ENCODE peak calls at places on chromosomes 5 and 9, in nine cellular contexts. W is neural progenitor cell, J is hepatocyte, R is HCT116, C is OCI-LY7, Q is GM23338, F is MM.1S, N is PC-3, I is SK-N-SH. D is an unnamed sample. For H3K79me2, the result is how much of the 10 kb centered on the place peaks cover.

GRCh38 chr5:142025637-142026036 is 12.8 kb upstream of the GNPDA1 start:
- DNase-seq in W (no peak), J (no peak), R (no peak), C (no peak), Q (no peak), F (no peak), N (no peak), I (no peak), D (no peak)

GRCh38 chr9:106613250-106613737 is 249.7 kb upstream of the ZNF462 start:
- DNase-seq in W (no peak), J (peak), R (no peak), C (no peak), Q (no peak), F (no peak), N (no peak), I (no peak), D (no peak)

GRCh38 chr9:118954822-118955221 is 414.4 kb downstream of the BRINP1 start:
- DNase-seq in W (no peak), J (no peak), R (no peak), C (no peak), Q (no peak), F (no peak), N (no peak), I (peak), D (no peak)

GRCh38 chr5:7753596-7753995 is 97.3 kb downstream of the CFAP90 start:
- DNase-seq in W (no peak), J (no peak), R (no peak), C (no peak), Q (no peak), F (no peak), N (no peak), I (no peak), D (no peak)

GRCh38 chr5:76025790-76026189 is 57.4 kb upstream of the SV2C start:
- DNase-seq in W (no peak), J (no peak), R (no peak), C (no peak), Q (no peak), F (no peak), N (no peak), I (no peak), D (no peak)

GRCh38 chr9:131050831-131051230 is 41.9 kb downstream of the LAMC3 start:
- DNase-seq in W (no peak), J (no peak), R (no peak), C (no peak), Q (no peak), F (no peak), N (no peak), I (no peak), D (no peak)

GRCh38 chr5:9789818-9790217 is 159.7 kb upstream of the TAS2R1 start:
- DNase-seq in W (no peak), J (no peak), R (no peak), C (no peak), Q (no peak), F (no peak), N (no peak), I (no peak), D (no peak)

GRCh38 chr9:18149457-18150011 is 324.4 kb upstream of the ADAMTSL1 start:
- DNase-seq in W (no peak), J (no peak), R (no peak), C (no peak), Q (no peak), F (no peak), N (peak), I (no peak), D (peak)

GRCh38 chr5:74094779-74095108 is 468.7 kb downstream of the ARHGEF28 start:
- DNase-seq in W (no peak), J (no peak), R (no peak), C (no peak), Q (no peak), F (no peak), N (no peak), I (no peak), D (no peak)

GRCh38 chr5:138352722-138353549 is 451 bp downstream of the KDM3B start:
- DNase-seq in W (peak), J (peak), R (no peak), C (peak), Q (peak), F (peak), N (peak), I (peak), D (peak)

GRCh38 chr9:114172981-114173833 is 17.9 kb downstream of the COL27A1 start:
- DNase-seq in W (no peak), J (peak), R (no peak), C (no peak), Q (no peak), F (no peak), N (no peak), I (no peak), D (no peak)

GRCh38 chr5:50794812-50795211 is 128.4 kb downstream of the PARP8 start:
- DNase-seq in W (no peak), J (peak), R (no peak), C (no peak), Q (no peak), F (no peak), N (no peak), I (no peak), D (no peak)

GRCh38 chr5:93717162-93717561 is 24.2 kb downstream of the POU5F2 start:
- DNase-seq in W (no peak), J (peak), R (no peak), C (no peak), Q (no peak), F (no peak), N (no peak), I (no peak), D (peak)

GRCh38 chr5:34587355-34588241 is 68.5 kb upstream of the RAI14 start:
- DNase-seq in W (peak), J (no peak), R (no peak), C (no peak), Q (no peak), F (no peak), N (peak), I (no peak), D (peak)

GRCh38 chr5:367358-368130 is 46.0 kb downstream of the AHRR start:
- DNase-seq in W (no peak), J (no peak), R (no peak), C (no peak), Q (no peak), F (no peak), N (no peak), I (no peak), D (no peak)

GRCh38 chr9:100848731-100849130 is 179.8 kb upstream of the PLPPR1 start:
- DNase-seq in W (no peak), J (no peak), R (no peak), C (no peak), Q (no peak), F (no peak), N (no peak), I (no peak), D (no peak)

GRCh38 chr5:115551415-115551814 is 6.8 kb upstream of the FEM1C start:
- DNase-seq in W (no peak), J (peak), R (no peak), C (no peak), Q (no peak), F (no peak), N (peak), I (no peak), D (peak)

GRCh38 chr5:35317586-35317985 is 87.3 kb upstream of the PRLR start:
- DNase-seq in W (peak), J (no peak), R (no peak), C (no peak), Q (no peak), F (no peak), N (no peak), I (no peak), D (no peak)

GRCh38 chr5:140207250-140207954 is 32.4 kb downstream of the CYSTM1 start:
- DNase-seq in W (no peak), J (no peak), R (no peak), C (no peak), Q (no peak), F (peak), N (no peak), I (no peak), D (no peak)

GRCh38 chr5:91487420-91487819 is 104.3 kb upstream of the ARRDC3 start:
- DNase-seq in W (peak), J (no peak), R (no peak), C (no peak), Q (no peak), F (no peak), N (no peak), I (no peak), D (no peak)

GRCh38 chr5:102858808-102859207 is 103.7 kb downstream of the PAM start:
- DNase-seq in W (no peak), J (no peak), R (no peak), C (no peak), Q (no peak), F (no peak), N (peak), I (no peak), D (peak)

DNA sequence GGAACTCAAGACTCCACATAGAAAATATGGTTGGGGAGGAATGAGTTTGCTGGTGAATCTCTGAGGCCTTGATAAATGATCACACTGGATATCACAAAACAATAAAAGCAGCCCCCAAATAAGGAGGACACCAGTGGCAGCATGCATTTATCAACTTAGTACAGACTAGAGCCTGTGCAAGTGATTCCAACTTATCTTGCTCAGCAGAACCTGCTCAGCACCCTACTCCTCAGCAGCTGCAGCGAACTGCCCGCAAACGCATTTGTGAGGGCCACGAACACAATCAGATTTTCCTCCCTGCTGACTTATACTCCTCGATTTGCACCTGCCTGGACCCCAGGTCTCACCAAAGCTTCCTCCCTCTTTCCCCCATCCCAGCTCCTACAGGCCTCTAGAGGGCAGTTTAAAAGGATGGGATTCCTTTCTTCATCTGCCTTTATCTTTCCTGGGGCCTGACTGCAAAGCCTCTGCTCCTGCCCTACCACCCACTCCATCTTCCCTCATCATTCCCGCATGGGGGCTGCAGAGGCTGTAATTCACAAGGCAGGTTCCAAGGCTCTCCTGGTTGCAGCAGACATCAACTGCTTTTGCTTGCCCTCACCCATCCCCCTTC is 41.2 kb downstream of the ANKS6 start:
- DNase-seq in W (no peak), J (no peak), R (no peak), C (no peak), Q (peak), F (no peak), N (no peak), I (no peak), D (no peak)
- H3K79me2 ChIP-seq in W (under half), J (under half), R (under half), C (under half), Q (under half), F (under half), N (under half), I (under half), D (under half)

DNA sequence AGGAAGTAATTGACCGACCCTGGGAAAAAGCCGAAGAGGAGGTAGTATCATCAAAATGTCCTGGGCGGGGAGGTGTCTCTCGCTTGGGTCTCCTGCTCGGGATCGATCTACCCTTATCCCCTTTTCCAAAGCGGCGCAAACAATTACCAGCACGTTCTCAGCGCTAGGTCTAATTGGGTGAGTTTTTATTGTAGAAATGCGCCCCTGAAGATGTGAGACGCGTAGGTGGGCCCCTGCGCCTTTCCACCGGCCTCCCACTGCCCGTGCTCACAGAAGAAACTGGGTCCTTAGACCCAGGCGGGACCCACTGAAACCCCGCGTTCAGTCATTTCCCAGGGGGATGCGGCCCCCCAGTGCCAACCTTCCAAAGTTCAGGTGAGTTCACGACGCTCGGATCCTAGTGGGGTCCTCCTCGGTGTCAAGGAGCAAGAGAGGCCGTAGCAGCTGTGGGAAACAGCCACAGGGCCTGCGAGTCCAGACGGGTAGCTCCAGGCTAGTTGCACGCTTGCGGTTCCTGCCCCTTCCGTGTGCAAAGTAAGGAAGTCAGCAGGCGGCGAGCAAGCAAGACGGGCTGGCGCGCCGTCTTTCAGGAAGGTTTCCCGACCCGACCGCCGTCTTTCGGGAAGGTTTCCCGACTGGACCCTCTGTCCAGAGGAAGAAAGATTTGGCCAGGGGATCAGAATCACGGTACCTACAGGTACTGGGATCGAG is 1.5 kb downstream of the SMIM32 start:
- DNase-seq in W (peak), J (peak), R (no peak), C (no peak), Q (peak), F (no peak), N (no peak), I (peak), D (peak)
- H3K4me2 ChIP-seq in W (peak), J (peak), R (no peak), C (no peak), Q (peak), F (no peak), N (no peak), I (peak), D (peak)

GRCh38 chr9:133119461-133120342 is 1.3 kb downstream of the RALGDS start:
- DNase-seq in W (peak), J (peak), R (no peak), C (no peak), Q (peak), F (no peak), N (peak), I (peak), D (peak)

GRCh38 chr9:133117271-133118178 is 3.5 kb downstream of the RALGDS start:
- DNase-seq in W (no peak), J (no peak), R (no peak), C (no peak), Q (no peak), F (no peak), N (no peak), I (peak), D (peak)

GRCh38 chr9:133118568-133118967 is 2.5 kb downstream of the RALGDS start:
- DNase-seq in W (no peak), J (no peak), R (no peak), C (no peak), Q (no peak), F (no peak), N (no peak), I (no peak), D (no peak)

GRCh38 chr9:133118179-133118520 is 2.9 kb downstream of the RALGDS start:
- DNase-seq in W (no peak), J (no peak), R (no peak), C (no peak), Q (no peak), F (no peak), N (no peak), I (no peak), D (no peak)

GRCh38 chr9:133119039-133119438 is 2.0 kb downstream of the RALGDS start:
- DNase-seq in W (no peak), J (no peak), R (no peak), C (no peak), Q (no peak), F (no peak), N (no peak), I (peak), D (peak)
- TF ChIP-seq EZH2phosphoT487 in W (no peak), J (no peak), R (no peak), C (no peak), Q (no peak), F (no peak), N (no peak), I (no peak), D (no peak)

GRCh38 chr9:38025166-38025565 is 43.9 kb downstream of the SHB start:
- DNase-seq in W (no peak), J (no peak), R (no peak), C (no peak), Q (peak), F (no peak), N (no peak), I (no peak), D (no peak)
- H3K79me2 ChIP-seq in W (under half), J (half or more), R (half or more), C (under half), Q (under half), F (under half), N (half or more), I (half or more), D (half or more)

GRCh38 chr5:2326603-2327002 is 424.9 kb downstream of the IRX2 start:
- DNase-seq in W (no peak), J (no peak), R (no peak), C (no peak), Q (no peak), F (no peak), N (no peak), I (no peak), D (no peak)
- H3K4me2 ChIP-seq in W (no peak), J (no peak), R (no peak), C (no peak), Q (no peak), F (no peak), N (no peak), I (no peak), D (no peak)

GRCh38 chr9:120066315-120066714 is 513.7 kb downstream of the CDK5RAP2 start:
- DNase-seq in W (no peak), J (no peak), R (no peak), C (no peak), Q (no peak), F (no peak), N (no peak), I (no peak), D (peak)
- TF ChIP-seq EZH2phosphoT487 in W (no peak), J (no peak), R (no peak), C (no peak), Q (no peak), F (no peak), N (no peak), I (no peak), D (no peak)

GRCh38 chr5:14153932-14154646 is 10.9 kb downstream of the TRIO start:
- DNase-seq in W (peak), J (peak), R (no peak), C (no peak), Q (peak), F (no peak), N (peak), I (no peak), D (peak)
- H3K79me2 ChIP-seq in W (half or more), J (half or more), R (half or more), C (half or more), Q (half or more), F (half or more), N (half or more), I (half or more), D (half or more)

GRCh38 chr9:70601000-70601929 is 186.8 kb upstream of the KLF9 start:
- DNase-seq in W (no peak), J (peak), R (no peak), C (no peak), Q (no peak), F (no peak), N (peak), I (peak), D (peak)
- H3K4me2 ChIP-seq in W (no peak), J (peak), R (no peak), C (no peak), Q (no peak), F (no peak), N (no peak), I (peak), D (peak)

GRCh38 chr5:167229751-167230150 is 1061.7 kb upstream of the WWC1 start:
- DNase-seq in W (no peak), J (no peak), R (no peak), C (no peak), Q (no peak), F (no peak), N (no peak), I (no peak), D (no peak)
- TF ChIP-seq EZH2phosphoT487 in W (no peak), J (no peak), R (no peak), C (no peak), Q (no peak), F (no peak), N (no peak), I (no peak), D (no peak)